ENCODE peak calls at places on chromosomes 4 and X, in five cellular contexts. Z is adrenal gland, D is A549, H is stomach, M is uterus. J is an unnamed sample.

GRCh38 chr4:138199568-138200235 is 42.4 kb downstream of the SLC7A11 start:
- DNase-seq in Z (no peak), M (no peak), D (peak; percentile 81), H (peak; percentile 41), J (no peak)

GRCh38 chrX:35842657-35843056 is 44.5 kb downstream of the MAGEB16 start:
- DNase-seq in M (no peak), H (no peak), Z (no peak), D (no peak), J (no peak)

GRCh38 chrX:151852294-151852693 is 60.4 kb upstream of the MAGEA4 start:
- DNase-seq in H (no peak), Z (no peak), D (no peak), M (no peak), J (no peak)

GRCh38 chr4:8477095-8477635 is 36.6 kb downstream of the TRMT44 start:
- DNase-seq in Z (no peak), D (no peak), M (no peak), H (no peak), J (peak; percentile 63)

GRCh38 chr4:15963001-15963451 is at the start of gene FGFBP2:
- DNase-seq in D (peak; percentile 48), H (peak; percentile 51), M (no peak), Z (no peak), J (peak; percentile 85)

GRCh38 chrX:151227637-151228036 is 51.3 kb downstream of the GPR50 start:
- DNase-seq in Z (no peak), H (no peak), M (no peak), D (no peak), J (no peak)

GRCh38 chr4:12966741-12967140 is 517.4 kb downstream of the RAB28 start:
- DNase-seq in D (no peak), M (no peak), Z (no peak), H (no peak), J (no peak)

GRCh38 chr4:113952452-113953029 is 26.9 kb downstream of the ARSJ start:
- DNase-seq in D (peak; percentile 44), Z (peak; percentile 20), M (no peak), H (no peak), J (no peak)

GRCh38 chrX:51006068-51006467 is 95.5 kb downstream of the BMP15 start:
- DNase-seq in H (no peak), M (no peak), D (no peak), Z (no peak), J (no peak)

GRCh38 chrX:129823115-129823514 is 20.6 kb downstream of the ZDHHC9 start:
- DNase-seq in H (peak; percentile 33), Z (peak; percentile 39), D (peak; percentile 58), M (peak; percentile 32), J (no peak)

GRCh38 chr4:83107636-83108035 is 6.9 kb downstream of the PLAC8 start:
- DNase-seq in M (no peak), H (no peak), Z (no peak), D (no peak), J (no peak)

GRCh38 chr4:3385719-3386440 is 55.9 kb upstream of the HGFAC start:
- DNase-seq in M (no peak), H (no peak), D (no peak), Z (no peak), J (peak; percentile 76)

GRCh38 chr4:8238515-8239053 is 31.0 kb upstream of the HTRA3 start:
- DNase-seq in H (no peak), M (no peak), D (peak; percentile 17), Z (no peak), J (no peak)

GRCh38 chrX:45540181-45540580 is 339.5 kb upstream of the DIPK2B start:
- DNase-seq in M (no peak), Z (no peak), H (no peak), D (no peak), J (no peak)

GRCh38 chrX:125131146-125131545 is 188.5 kb upstream of the TEX13C start:
- DNase-seq in Z (no peak), H (no peak), D (peak; percentile 20), M (no peak), J (no peak)

GRCh38 chr4:40502220-40502619 is 127.4 kb downstream of the RBM47 start:
- DNase-seq in D (no peak), Z (no peak), H (no peak), M (no peak), J (no peak)

GRCh38 chr4:120130786-120131185 is 64.1 kb upstream of the MAD2L1 start:
- DNase-seq in H (no peak), M (no peak), D (no peak), Z (no peak), J (no peak)

GRCh38 chr4:116018831-116019230 is 905.4 kb upstream of the NDST4 start:
- DNase-seq in H (no peak), M (no peak), Z (no peak), D (no peak), J (no peak)

GRCh38 chr4:169251291-169252235 is 19.2 kb downstream of the SH3RF1 start:
- DNase-seq in Z (no peak), H (no peak), M (no peak), D (peak; percentile 71), J (no peak)

GRCh38 chr4:149264093-149264733 is 551.4 kb downstream of the IQCM start:
- DNase-seq in Z (peak; percentile 26), D (peak; percentile 55), H (peak; percentile 25), M (no peak), J (no peak)

GRCh38 chrX:48957477-48957826 is at the start of gene OTUD5:
- DNase-seq in Z (peak; percentile 59), M (no peak), D (no peak), H (no peak), J (peak; percentile 93)

GRCh38 chr4:95290702-95291101 is 258.1 kb downstream of the UNC5C start:
- DNase-seq in Z (no peak), D (no peak), M (no peak), H (no peak), J (no peak)

GRCh38 chr4:10167201-10167600 is 50.6 kb upstream of the WDR1 start:
- DNase-seq in H (no peak), Z (no peak), M (no peak), D (no peak), J (no peak)

GRCh38 chr4:102614801-102615200 is 113.6 kb downstream of the NFKB1 start:
- DNase-seq in D (no peak), H (no peak), Z (no peak), M (no peak), J (peak; percentile 84)

GRCh38 chr4:3039706-3040366 is 34.5 kb downstream of the HTT-AS start:
- DNase-seq in D (no peak), H (no peak), M (no peak), Z (no peak), J (peak; percentile 59)

GRCh38 chr4:176150283-176150682 is 45.1 kb downstream of the SPATA4 start:
- DNase-seq in D (peak; percentile 18), M (no peak), Z (no peak), H (no peak), J (no peak)

GRCh38 chrX:118216086-118216485 is 99.5 kb upstream of the KLHL13 start:
- DNase-seq in Z (no peak), D (no peak), M (no peak), H (no peak), J (no peak)
- TF ChIP-seq POLR2A in Z (no peak), D (no peak), M (no peak), H (no peak), J (no peak)

GRCh38 chr4:19539192-19539591 is 712.5 kb upstream of the SLIT2 start:
- DNase-seq in M (no peak), Z (no peak), D (no peak), H (no peak), J (no peak)
- TF ChIP-seq POLR2A in M (no peak), Z (no peak), D (no peak), H (no peak), J (no peak)

GRCh38 chrX:138011461-138011860 is 445.5 kb downstream of the ZIC3 start:
- DNase-seq in Z (no peak), H (no peak), D (no peak), M (no peak), J (no peak)
- TF ChIP-seq POLR2A in Z (no peak), H (no peak), D (no peak), M (no peak), J (no peak)

DNA sequence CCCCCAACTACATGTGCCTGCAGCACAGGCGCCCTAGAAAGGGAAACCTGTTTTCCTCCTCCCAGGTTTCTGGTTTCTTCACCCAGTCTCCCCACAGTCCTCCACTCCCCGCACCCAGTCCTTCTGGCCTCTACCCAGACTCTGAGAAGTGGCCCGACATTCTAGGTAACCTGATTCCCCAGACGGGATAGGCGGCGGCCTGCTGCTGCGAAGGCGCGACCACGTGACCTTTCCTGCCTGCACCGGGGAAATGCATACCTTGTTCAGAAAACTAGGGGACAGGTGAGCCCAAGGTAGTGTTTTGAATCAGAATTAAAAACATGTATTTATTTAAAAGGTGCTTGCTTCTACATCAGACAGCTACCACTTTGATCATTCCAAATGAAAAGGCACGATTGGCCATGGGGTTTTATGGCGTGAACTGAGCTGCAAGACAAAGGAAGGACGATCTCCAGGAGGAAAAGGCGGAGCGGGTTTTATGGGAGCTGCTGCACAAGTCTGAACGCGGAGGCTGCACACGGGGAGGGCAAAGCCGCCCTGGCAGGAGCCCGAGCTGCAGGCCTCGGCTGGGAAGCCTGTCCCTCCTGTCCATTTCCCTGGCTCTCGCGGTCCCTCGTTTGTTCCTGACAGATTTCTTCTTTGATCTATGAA is 150.7 kb downstream of the SPRY1 start:
- DNase-seq in D (no peak), H (peak; percentile 89), M (no peak), Z (no peak), J (no peak)
- TF ChIP-seq POLR2A in D (no peak), H (no peak), M (no peak), Z (no peak), J (no peak)

GRCh38 chrX:110317820-110318663 is at the start of gene AMMECR1:
- DNase-seq in D (peak; percentile 83), Z (peak; percentile 73), M (peak; percentile 78), H (peak; percentile 80), J (peak; percentile 94)
- TF ChIP-seq POLR2A in D (peak; percentile 76), Z (peak; percentile 77), M (peak; percentile 50), H (no peak), J (no peak)

GRCh38 chrX:41441934-41442823 is 5.0 kb upstream of the NYX start:
- DNase-seq in D (peak; percentile 94), M (peak; percentile 74), Z (peak; percentile 85), H (peak; percentile 88), J (peak; percentile 96)
- TF ChIP-seq POLR2A in D (peak; percentile 63), M (no peak), Z (peak; percentile 81), H (no peak), J (no peak)

GRCh38 chr4:970854-971520 is 2.4 kb downstream of the DGKQ start:
- DNase-seq in D (no peak), Z (no peak), H (no peak), M (no peak), J (no peak)

GRCh38 chr4:970046-970745 is 3.2 kb downstream of the DGKQ start:
- DNase-seq in Z (no peak), D (no peak), H (no peak), M (no peak), J (no peak)

GRCh38 chr4:967113-968104 is 6.0 kb downstream of the DGKQ start:
- DNase-seq in D (no peak), Z (no peak), M (no peak), H (no peak), J (peak; percentile 80)

GRCh38 chr4:968221-968620 is 5.1 kb downstream of the DGKQ start:
- DNase-seq in M (no peak), D (no peak), Z (no peak), H (no peak), J (peak; percentile 76)

GRCh38 chr4:968621-969394 is 4.6 kb downstream of the DGKQ start:
- DNase-seq in H (no peak), Z (no peak), D (no peak), M (no peak), J (no peak)
- TF ChIP-seq POLR2A in H (no peak), Z (no peak), D (no peak), M (no peak), J (no peak)

J was measured in spleen.